ENCODE peak calls at places on chromosomes 6 and 20, in four cellular contexts. One of them, this sample, is unnamed.

GRCh38 chr6:79984261-79984660 is 20.2 kb upstream of the TTK start:
- DNase-seq in uterus: no peak
- DNase-seq in cardiac muscle cell: peak; percentile 33
- DNase-seq in CD4-positive, alpha-beta T cell: no peak
- DNase-seq in this sample: no peak

GRCh38 chr20:23546435-23547144 is 21.7 kb downstream of the CST9L start:
- DNase-seq in cardiac muscle cell: no peak
- DNase-seq in CD4-positive, alpha-beta T cell: no peak
- DNase-seq in uterus: no peak
- DNase-seq in this sample: no peak

GRCh38 chr6:29926795-29927427 is 15.4 kb upstream of the HLA-A start:
- DNase-seq in uterus: peak; percentile 78
- DNase-seq in cardiac muscle cell: peak; percentile 83
- DNase-seq in CD4-positive, alpha-beta T cell: peak; percentile 81
- DNase-seq in this sample: no peak

GRCh38 chr6:136566007-136566487 is 15.8 kb upstream of the MAP7 start:
- DNase-seq in CD4-positive, alpha-beta T cell: no peak
- DNase-seq in cardiac muscle cell: no peak
- DNase-seq in uterus: no peak
- DNase-seq in this sample: no peak

GRCh38 chr6:19303381-19303780 is 533.8 kb upstream of the ID4 start:
- DNase-seq in uterus: peak; percentile 17
- DNase-seq in cardiac muscle cell: no peak
- DNase-seq in CD4-positive, alpha-beta T cell: no peak
- DNase-seq in this sample: no peak

GRCh38 chr20:63106765-63107448 is 100.1 kb upstream of the BHLHE23 start:
- DNase-seq in uterus: no peak
- DNase-seq in cardiac muscle cell: no peak
- DNase-seq in CD4-positive, alpha-beta T cell: no peak
- DNase-seq in this sample: no peak

GRCh38 chr6:79802657-79803310 is 144.6 kb downstream of the ELOVL4 start:
- DNase-seq in uterus: no peak
- DNase-seq in CD4-positive, alpha-beta T cell: no peak
- DNase-seq in cardiac muscle cell: no peak
- DNase-seq in this sample: no peak

GRCh38 chr6:109897025-109897424 is 81.1 kb upstream of the GPR6 start:
- DNase-seq in CD4-positive, alpha-beta T cell: no peak
- DNase-seq in uterus: no peak
- DNase-seq in cardiac muscle cell: no peak
- DNase-seq in this sample: no peak

GRCh38 chr20:24937579-24937978 is 11.5 kb upstream of the CST7 start:
- DNase-seq in cardiac muscle cell: no peak
- DNase-seq in CD4-positive, alpha-beta T cell: no peak
- DNase-seq in uterus: no peak
- DNase-seq in this sample: no peak

GRCh38 chr6:17392978-17393334 is 439 bp upstream of the CAP2 start:
- DNase-seq in cardiac muscle cell: no peak
- DNase-seq in CD4-positive, alpha-beta T cell: no peak
- DNase-seq in uterus: no peak
- DNase-seq in this sample: no peak

GRCh38 chr6:17396256-17396655 is 2.9 kb downstream of the CAP2 start:
- DNase-seq in cardiac muscle cell: no peak
- DNase-seq in uterus: no peak
- DNase-seq in CD4-positive, alpha-beta T cell: no peak
- DNase-seq in this sample: no peak

GRCh38 chr6:17395112-17395511 is 1.7 kb downstream of the CAP2 start:
- DNase-seq in uterus: no peak
- DNase-seq in cardiac muscle cell: no peak
- DNase-seq in CD4-positive, alpha-beta T cell: no peak
- DNase-seq in this sample: no peak

GRCh38 chr6:17393335-17394191 is at the start of gene CAP2:
- DNase-seq in CD4-positive, alpha-beta T cell: no peak
- DNase-seq in uterus: peak; percentile 59
- DNase-seq in cardiac muscle cell: peak; percentile 44
- DNase-seq in this sample: peak; percentile 49

GRCh38 chr6:17394192-17394611 is 807 bp downstream of the CAP2 start:
- DNase-seq in uterus: peak; percentile 50
- DNase-seq in cardiac muscle cell: peak; percentile 58
- DNase-seq in CD4-positive, alpha-beta T cell: no peak
- DNase-seq in this sample: no peak
- H3K27ac ChIP-seq in uterus: peak overlapping the region; percentile 98
- H3K27ac ChIP-seq in cardiac muscle cell: peak overlapping the region; percentile 99
- H3K27ac ChIP-seq in CD4-positive, alpha-beta T cell: no peak overlapping the region
- H3K27ac ChIP-seq in this sample: peak overlapping the region; percentile 52

GRCh38 chr6:47729457-47729856 is 31.1 kb downstream of the ADGRF4 start:
- DNase-seq in CD4-positive, alpha-beta T cell: no peak
- DNase-seq in cardiac muscle cell: no peak
- DNase-seq in uterus: no peak
- DNase-seq in this sample: no peak
- H3K27ac ChIP-seq in CD4-positive, alpha-beta T cell: no peak overlapping the region
- H3K27ac ChIP-seq in cardiac muscle cell: no peak overlapping the region
- H3K27ac ChIP-seq in uterus: no peak overlapping the region
- H3K27ac ChIP-seq in this sample: no peak overlapping the region

DNA sequence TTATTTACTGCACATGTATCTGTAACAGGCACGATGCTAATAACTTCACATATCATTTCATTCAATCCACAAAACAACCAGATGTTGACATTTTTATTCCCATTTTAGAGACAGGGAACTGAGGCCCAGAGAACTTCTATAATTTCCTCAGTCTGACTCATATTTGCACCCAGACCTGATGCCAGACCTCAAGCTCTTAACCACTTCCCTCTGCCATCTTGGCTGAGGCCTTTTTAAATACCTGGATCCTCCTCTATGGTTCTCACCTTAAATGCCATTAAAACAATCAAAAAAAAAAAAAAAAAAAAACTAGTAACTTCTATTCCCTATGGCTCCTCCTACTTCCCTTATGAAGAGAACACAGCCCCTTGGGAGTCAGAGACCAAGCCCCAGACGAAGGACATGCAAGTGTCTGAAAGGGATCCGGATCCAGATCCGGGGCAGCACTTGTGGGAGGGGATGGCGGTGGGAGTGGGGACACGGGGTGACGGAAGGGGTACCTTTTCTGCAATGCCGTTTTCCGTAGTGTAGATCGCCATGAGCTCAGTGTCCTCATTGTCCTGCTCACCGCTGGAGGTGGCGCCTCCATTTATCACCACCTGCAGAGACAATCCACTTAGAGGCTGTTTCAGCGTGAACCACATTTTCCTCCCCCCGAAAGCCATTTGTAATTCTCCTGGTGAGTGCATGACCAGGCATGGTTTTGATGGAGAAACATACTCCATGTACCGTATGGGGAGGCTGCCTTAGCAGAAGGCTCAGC is 88.7 kb downstream of the SLC23A2 start:
- DNase-seq in CD4-positive, alpha-beta T cell: no peak
- DNase-seq in cardiac muscle cell: no peak
- DNase-seq in uterus: no peak
- DNase-seq in this sample: no peak
- H3K27ac ChIP-seq in CD4-positive, alpha-beta T cell: no peak overlapping the region
- H3K27ac ChIP-seq in cardiac muscle cell: no peak overlapping the region
- H3K27ac ChIP-seq in uterus: no peak overlapping the region
- H3K27ac ChIP-seq in this sample: no peak overlapping the region

GRCh38 chr6:33075208-33075567 is 602 bp upstream of the HLA-DPB1 start:
- DNase-seq in CD4-positive, alpha-beta T cell: no peak
- DNase-seq in uterus: no peak
- DNase-seq in cardiac muscle cell: no peak
- DNase-seq in this sample: no peak
- H3K27ac ChIP-seq in CD4-positive, alpha-beta T cell: no peak overlapping the region
- H3K27ac ChIP-seq in uterus: peak overlapping the region; percentile 80
- H3K27ac ChIP-seq in cardiac muscle cell: no peak overlapping the region
- H3K27ac ChIP-seq in this sample: no peak overlapping the region

GRCh38 chr6:111187874-111188273 is 100.6 kb downstream of the SLC16A10 start:
- DNase-seq in uterus: no peak
- DNase-seq in CD4-positive, alpha-beta T cell: no peak
- DNase-seq in cardiac muscle cell: no peak
- DNase-seq in this sample: no peak

GRCh38 chr6:111193156-111193555 is 105.9 kb downstream of the SLC16A10 start:
- DNase-seq in CD4-positive, alpha-beta T cell: no peak
- DNase-seq in uterus: no peak
- DNase-seq in cardiac muscle cell: no peak
- DNase-seq in this sample: no peak

GRCh38 chr6:111195656-111196055 is 108.4 kb downstream of the SLC16A10 start:
- DNase-seq in cardiac muscle cell: no peak
- DNase-seq in uterus: no peak
- DNase-seq in CD4-positive, alpha-beta T cell: no peak
- DNase-seq in this sample: no peak

GRCh38 chr6:111185954-111186353 is 98.7 kb downstream of the SLC16A10 start:
- DNase-seq in cardiac muscle cell: no peak
- DNase-seq in CD4-positive, alpha-beta T cell: no peak
- DNase-seq in uterus: no peak
- DNase-seq in this sample: no peak

GRCh38 chr6:111190637-111191036 is 103.3 kb downstream of the SLC16A10 start:
- DNase-seq in uterus: no peak
- DNase-seq in CD4-positive, alpha-beta T cell: no peak
- DNase-seq in cardiac muscle cell: no peak
- DNase-seq in this sample: no peak
- H3K27ac ChIP-seq in uterus: no peak overlapping the region
- H3K27ac ChIP-seq in CD4-positive, alpha-beta T cell: no peak overlapping the region
- H3K27ac ChIP-seq in cardiac muscle cell: no peak overlapping the region
- H3K27ac ChIP-seq in this sample: no peak overlapping the region

GRCh38 chr6:163602851-163603250 is 188.3 kb downstream of the QKI start:
- DNase-seq in uterus: no peak
- DNase-seq in cardiac muscle cell: no peak
- DNase-seq in CD4-positive, alpha-beta T cell: no peak
- DNase-seq in this sample: no peak

GRCh38 chr6:163608060-163608752 is 193.7 kb downstream of the QKI start:
- DNase-seq in uterus: no peak
- DNase-seq in CD4-positive, alpha-beta T cell: no peak
- DNase-seq in cardiac muscle cell: no peak
- DNase-seq in this sample: no peak

GRCh38 chr6:163603395-163603794 is 188.9 kb downstream of the QKI start:
- DNase-seq in cardiac muscle cell: no peak
- DNase-seq in CD4-positive, alpha-beta T cell: no peak
- DNase-seq in uterus: no peak
- DNase-seq in this sample: no peak

GRCh38 chr6:163600781-163601180 is 186.3 kb downstream of the QKI start:
- DNase-seq in CD4-positive, alpha-beta T cell: no peak
- DNase-seq in cardiac muscle cell: no peak
- DNase-seq in uterus: no peak
- DNase-seq in this sample: no peak

GRCh38 chr6:163605388-163606097 is 191.0 kb downstream of the QKI start:
- DNase-seq in CD4-positive, alpha-beta T cell: no peak
- DNase-seq in uterus: no peak
- DNase-seq in cardiac muscle cell: no peak
- DNase-seq in this sample: no peak
- H3K27ac ChIP-seq in CD4-positive, alpha-beta T cell: no peak overlapping the region
- H3K27ac ChIP-seq in uterus: no peak overlapping the region
- H3K27ac ChIP-seq in cardiac muscle cell: no peak overlapping the region
- H3K27ac ChIP-seq in this sample: no peak overlapping the region

GRCh38 chr20:53099851-53100250 is 127.7 kb downstream of the TSHZ2 start:
- DNase-seq in cardiac muscle cell: peak; percentile 20
- DNase-seq in CD4-positive, alpha-beta T cell: no peak
- DNase-seq in uterus: no peak
- DNase-seq in this sample: no peak

GRCh38 chr20:53097371-53097770 is 125.2 kb downstream of the TSHZ2 start:
- DNase-seq in uterus: no peak
- DNase-seq in cardiac muscle cell: no peak
- DNase-seq in CD4-positive, alpha-beta T cell: no peak
- DNase-seq in this sample: no peak

GRCh38 chr20:53103124-53103523 is 131.0 kb downstream of the TSHZ2 start:
- DNase-seq in cardiac muscle cell: no peak
- DNase-seq in CD4-positive, alpha-beta T cell: no peak
- DNase-seq in uterus: no peak
- DNase-seq in this sample: no peak

GRCh38 chr20:53102361-53102760 is 130.2 kb downstream of the TSHZ2 start:
- DNase-seq in CD4-positive, alpha-beta T cell: no peak
- DNase-seq in cardiac muscle cell: no peak
- DNase-seq in uterus: no peak
- DNase-seq in this sample: no peak

GRCh38 chr20:53100476-53100911 is 128.3 kb downstream of the TSHZ2 start:
- DNase-seq in CD4-positive, alpha-beta T cell: no peak
- DNase-seq in cardiac muscle cell: peak; percentile 63
- DNase-seq in uterus: no peak
- DNase-seq in this sample: no peak
- H3K27ac ChIP-seq in CD4-positive, alpha-beta T cell: no peak overlapping the region
- H3K27ac ChIP-seq in cardiac muscle cell: peak overlapping the region; percentile 92
- H3K27ac ChIP-seq in uterus: peak overlapping the region; percentile 33
- H3K27ac ChIP-seq in this sample: no peak overlapping the region